ENCODE peak calls at places on chromosomes 3 and 15, in four cellular contexts. B is B cell, M is GM04504, V is HuH-7. E is an unnamed sample.

GRCh38 chr15:77179541-77179998 is 108.7 kb upstream of the TSPAN3 start:
- DNase-seq in M (no peak), V (no peak), B (no peak), E (peak)

GRCh38 chr15:85171736-85172135 is 190.1 kb downstream of the PDE8A start:
- DNase-seq in B (no peak), V (no peak), M (no peak), E (no peak)

GRCh38 chr15:79339588-79340314 is 28.8 kb downstream of the TMED3 start:
- DNase-seq in M (peak), B (no peak), V (peak), E (no peak)

GRCh38 chr3:57252404-57252803 is 24.9 kb downstream of the APPL1 start:
- DNase-seq in V (no peak), M (no peak), B (no peak), E (no peak)

GRCh38 chr15:81133782-81134461 is at the start of gene CFAP161:
- DNase-seq in B (no peak), M (no peak), V (no peak), E (peak)

GRCh38 chr3:196528639-196529233 is 13.6 kb upstream of the SMCO1 start:
- DNase-seq in B (peak), V (peak), M (peak), E (peak)

GRCh38 chr3:101189786-101190185 is 130.6 kb downstream of the IMPG2 start:
- DNase-seq in B (no peak), V (no peak), M (no peak), E (no peak)

GRCh38 chr15:101068961-101069734 is 150.0 kb downstream of the LRRK1 start:
- DNase-seq in V (peak), M (no peak), B (no peak), E (no peak)

GRCh38 chr3:44513513-44513912 is 36.0 kb upstream of the ZNF445 start:
- DNase-seq in V (no peak), M (no peak), B (no peak), E (no peak)

GRCh38 chr3:67704322-67704721 is 49.9 kb upstream of the SUCLG2 start:
- DNase-seq in V (no peak), M (no peak), B (no peak), E (no peak)

GRCh38 chr15:47824185-47824584 is 106.9 kb downstream of the SEMA6D start:
- DNase-seq in B (no peak), V (no peak), M (no peak), E (no peak)

GRCh38 chr3:176623751-176624150 is 573.5 kb downstream of the TBL1XR1 start:
- DNase-seq in V (no peak), M (no peak), B (no peak), E (no peak)

GRCh38 chr15:62307551-62307950 is 142.5 kb upstream of the C2CD4B start:
- DNase-seq in V (no peak), M (peak), B (no peak), E (no peak)

GRCh38 chr3:104005815-104006214 is 1360.9 kb upstream of the ALCAM start:
- DNase-seq in B (no peak), M (no peak), V (peak), E (no peak)

GRCh38 chr3:24608701-24609387 is 114.2 kb upstream of the THRB start:
- DNase-seq in V (no peak), M (no peak), B (no peak), E (no peak)

GRCh38 chr3:178369006-178369405 is 167.2 kb upstream of the KCNMB2 start:
- DNase-seq in M (no peak), V (no peak), B (no peak), E (no peak)

GRCh38 chr15:74994236-74994635 is 1.1 kb upstream of the SCAMP5 start:
- DNase-seq in M (no peak), V (no peak), B (no peak), E (no peak)

GRCh38 chr15:66883322-66883911 is 181.4 kb downstream of the SMAD6 start:
- DNase-seq in V (no peak), M (peak), B (no peak), E (no peak)

GRCh38 chr3:100796556-100796955 is 87.3 kb downstream of the TFG start:
- DNase-seq in B (no peak), M (no peak), V (no peak), E (no peak)

E was measured in GM06990.